ENCODE peak calls at places on chromosome 7, in ten cellular contexts. U is transverse colon, S is sigmoid colon, L is HCT116, M is GM23338, O is H1, A is stomach, T is suprapubic skin, H is prostate gland, Y is HL-60. G is an unnamed sample.

GRCh38 chr7:96315109-96315480 is 6.8 kb downstream of the SLC25A13 start:
- DNase-seq in U (no peak), S (no peak), L (no peak), M (no peak), O (no peak), A (no peak), T (no peak), H (no peak), Y (no peak), G (no peak)

GRCh38 chr7:134405299-134405698 is 53.6 kb downstream of the AKR1B1 start:
- DNase-seq in U (no peak), S (no peak), L (no peak), M (no peak), O (no peak), A (no peak), T (no peak), H (no peak), Y (no peak), G (no peak)

GRCh38 chr7:151721694-151722093 is 155.2 kb downstream of the PRKAG2 start:
- DNase-seq in U (no peak), S (no peak), L (no peak), M (no peak), O (no peak), A (no peak), T (no peak), H (no peak), Y (no peak), G (no peak)

GRCh38 chr7:154441811-154442210 is 389.6 kb downstream of the DPP6 start:
- DNase-seq in U (no peak), S (no peak), L (no peak), M (no peak), O (no peak), A (no peak), T (no peak), H (no peak), Y (no peak), G (no peak)

GRCh38 chr7:129831424-129832058 is 121.2 kb downstream of the UBE2H start:
- DNase-seq in U (no peak), S (no peak), L (peak), M (peak), O (no peak), A (no peak), T (no peak), H (no peak), Y (no peak), G (no peak)

GRCh38 chr7:102446387-102447156 is 13.2 kb downstream of the ORAI2 start:
- DNase-seq in U (peak), S (no peak), L (no peak), M (no peak), O (no peak), A (no peak), T (no peak), H (no peak), Y (no peak), G (no peak)

GRCh38 chr7:16644987-16645592 is 464 bp downstream of the ANKMY2 start:
- DNase-seq in U (peak), S (peak), L (no peak), M (peak), O (no peak), A (peak), T (no peak), H (peak), Y (no peak), G (no peak)

GRCh38 chr7:119482209-119482608 is 790.8 kb upstream of the KCND2 start:
- DNase-seq in U (no peak), S (no peak), L (peak), M (peak), O (peak), A (peak), T (no peak), H (no peak), Y (peak), G (no peak)

GRCh38 chr7:117119192-117119924 is 166.1 kb downstream of the ST7 start:
- DNase-seq in U (peak), S (peak), L (peak), M (peak), O (peak), A (peak), T (peak), H (peak), Y (peak), G (no peak)

GRCh38 chr7:2169923-2170575 is 62.7 kb downstream of the MAD1L1 start:
- DNase-seq in U (no peak), S (no peak), L (no peak), M (no peak), O (no peak), A (no peak), T (no peak), H (peak), Y (no peak), G (no peak)

GRCh38 chr7:111855161-111855841 is 293.0 kb upstream of the IMMP2L start:
- DNase-seq in U (peak), S (no peak), L (peak), M (peak), O (no peak), A (peak), T (no peak), H (peak), Y (peak), G (no peak)

GRCh38 chr7:132546366-132547145 is 29.7 kb downstream of the PLXNA4 start:
- DNase-seq in U (no peak), S (no peak), L (no peak), M (no peak), O (no peak), A (no peak), T (no peak), H (no peak), Y (no peak), G (no peak)

GRCh38 chr7:75914169-75914654 is 743 bp upstream of the POR start:
- DNase-seq in U (peak), S (no peak), L (no peak), M (peak), O (no peak), A (no peak), T (no peak), H (no peak), Y (no peak), G (no peak)

GRCh38 chr7:132433286-132433685 is 143.0 kb downstream of the PLXNA4 start:
- DNase-seq in U (no peak), S (no peak), L (no peak), M (no peak), O (no peak), A (no peak), T (no peak), H (no peak), Y (no peak), G (no peak)

GRCh38 chr7:100475549-100475948 is 3.5 kb downstream of the TSC22D4 start:
- DNase-seq in U (no peak), S (no peak), L (no peak), M (no peak), O (no peak), A (no peak), T (no peak), H (no peak), Y (no peak), G (no peak)

GRCh38 chr7:27453702-27454405 is 208.8 kb downstream of the HIBADH start:
- DNase-seq in U (no peak), S (no peak), L (no peak), M (no peak), O (no peak), A (no peak), T (no peak), H (no peak), Y (no peak), G (no peak)

GRCh38 chr7:159296093-159296681 is 151.5 kb upstream of the VIPR2 start:
- DNase-seq in U (no peak), S (no peak), L (no peak), M (no peak), O (no peak), A (no peak), T (no peak), H (no peak), Y (no peak), G (no peak)

GRCh38 chr7:128352138-128352537 is 8.4 kb upstream of the RBM28 start:
- DNase-seq in U (peak), S (peak), L (no peak), M (peak), O (peak), A (peak), T (no peak), H (no peak), Y (no peak), G (no peak)

GRCh38 chr7:94368371-94368791 is 26.3 kb upstream of the COL1A2 start:
- DNase-seq in U (no peak), S (no peak), L (no peak), M (no peak), O (no peak), A (no peak), T (no peak), H (no peak), Y (no peak), G (no peak)

GRCh38 chr7:102221961-102222360 is 64.7 kb upstream of the SH2B2 start:
- DNase-seq in U (no peak), S (no peak), L (no peak), M (no peak), O (no peak), A (no peak), T (no peak), H (no peak), Y (no peak), G (no peak)

GRCh38 chr7:146659732-146660131 is 543.1 kb downstream of the CNTNAP2 start:
- DNase-seq in U (no peak), S (no peak), L (no peak), M (no peak), O (no peak), A (no peak), T (no peak), H (no peak), Y (no peak), G (no peak)

GRCh38 chr7:47479821-47480575 is 101.9 kb downstream of the TNS3 start:
- DNase-seq in U (peak), S (no peak), L (no peak), M (no peak), O (no peak), A (no peak), T (no peak), H (no peak), Y (no peak), G (no peak)

GRCh38 chr7:69982197-69982596 is 383.9 kb downstream of the AUTS2 start:
- DNase-seq in U (no peak), S (no peak), L (no peak), M (peak), O (no peak), A (no peak), T (no peak), H (no peak), Y (no peak), G (no peak)

GRCh38 chr7:11474902-11475585 is 357.0 kb downstream of the THSD7A start:
- DNase-seq in U (no peak), S (no peak), L (no peak), M (no peak), O (no peak), A (no peak), T (no peak), H (no peak), Y (no peak), G (no peak)

GRCh38 chr7:102896585-102896984 is 16.2 kb upstream of the LRRC17 start:
- DNase-seq in U (no peak), S (no peak), L (no peak), M (no peak), O (no peak), A (no peak), T (no peak), H (no peak), Y (no peak), G (no peak)

GRCh38 chr7:34019431-34019830 is 114.1 kb downstream of the BMPER start:
- DNase-seq in U (no peak), S (no peak), L (no peak), M (no peak), O (no peak), A (no peak), T (no peak), H (no peak), Y (no peak), G (no peak)

GRCh38 chr7:105429746-105430612 is 41.3 kb upstream of the SRPK2 start:
- DNase-seq in U (peak), S (no peak), L (peak), M (peak), O (no peak), A (peak), T (no peak), H (peak), Y (peak), G (no peak)

GRCh38 chr7:8117195-8117594 is 144.8 kb downstream of the ICA1 start:
- DNase-seq in U (no peak), S (no peak), L (no peak), M (no peak), O (no peak), A (no peak), T (no peak), H (no peak), Y (no peak), G (no peak)

GRCh38 chr7:20268832-20269231 is 51.6 kb upstream of the MACC1 start:
- DNase-seq in U (no peak), S (no peak), L (no peak), M (no peak), O (no peak), A (no peak), T (no peak), H (no peak), Y (no peak), G (no peak)

GRCh38 chr7:31782411-31782991 is 95.5 kb downstream of the PPP1R17 start:
- DNase-seq in U (no peak), S (no peak), L (peak), M (peak), O (no peak), A (no peak), T (no peak), H (no peak), Y (peak), G (no peak)

GRCh38 chr7:91609525-91609924 is 271.0 kb downstream of the MTERF1 start:
- DNase-seq in U (no peak), S (no peak), L (no peak), M (no peak), O (no peak), A (no peak), T (no peak), H (no peak), Y (no peak), G (no peak)
- TF ChIP-seq CTCF in U (no peak), S (no peak), L (no peak), M (no peak), O (no peak), A (no peak), T (no peak), H (no peak), Y (no peak), G (no peak)

DNA sequence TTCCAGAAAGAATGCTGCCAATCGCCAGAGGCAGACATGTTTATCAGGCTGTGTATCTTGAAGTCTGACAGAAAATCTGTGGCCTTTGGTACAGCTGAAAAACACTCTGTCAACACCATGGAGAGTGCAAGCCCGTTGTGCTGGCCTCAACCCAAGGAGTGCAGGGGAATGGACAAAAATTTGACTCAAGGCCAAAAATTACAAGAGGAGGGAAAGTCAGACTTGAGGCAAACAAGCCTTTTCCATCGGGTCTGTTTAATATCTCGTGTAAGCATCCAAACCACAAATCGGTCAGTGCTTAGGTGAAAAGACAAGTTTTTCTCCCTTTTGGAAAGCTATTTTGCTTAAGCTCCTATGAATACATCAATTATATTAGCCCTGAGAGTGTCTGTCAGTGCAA is 305.3 kb upstream of the NFE2L3 start:
- DNase-seq in U (peak), S (peak), L (no peak), M (no peak), O (no peak), A (peak), T (no peak), H (peak), Y (no peak), G (no peak)
- TF ChIP-seq POLR2AphosphoS5 in U (peak), S (peak), L (no peak), M (no peak), O (no peak), A (peak), T (no peak), H (peak), Y (no peak), G (no peak)

DNA sequence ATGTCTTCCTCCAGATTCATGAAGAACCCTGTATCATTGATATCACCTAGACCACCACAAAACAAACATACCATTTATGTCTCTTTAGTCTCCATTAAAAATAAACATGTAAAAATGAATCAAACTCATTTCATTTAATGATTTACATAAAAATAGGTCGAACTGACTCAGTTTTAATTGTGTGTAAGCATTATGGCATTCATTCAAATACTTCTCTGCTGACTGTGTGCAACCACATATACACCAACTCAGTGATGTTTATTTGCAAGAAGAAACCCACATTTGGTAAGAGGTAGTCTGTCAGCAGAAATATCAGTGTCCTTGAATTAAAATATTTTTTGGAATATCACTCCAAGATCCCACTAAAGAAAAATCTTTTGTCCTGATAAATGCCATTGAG is 30.5 kb downstream of the ABCB1 start:
- DNase-seq in U (no peak), S (no peak), L (peak), M (no peak), O (no peak), A (no peak), T (no peak), H (no peak), Y (no peak), G (no peak)
- TF ChIP-seq CTCF in U (no peak), S (no peak), L (no peak), M (no peak), O (no peak), A (no peak), T (no peak), H (no peak), Y (no peak), G (no peak)

GRCh38 chr7:107958764-107959526 is 44.0 kb downstream of the LAMB1 start:
- DNase-seq in U (no peak), S (no peak), L (no peak), M (no peak), O (no peak), A (no peak), T (no peak), H (no peak), Y (no peak), G (no peak)

GRCh38 chr7:107959527-107959898 is 43.4 kb downstream of the LAMB1 start:
- DNase-seq in U (no peak), S (no peak), L (no peak), M (peak), O (no peak), A (no peak), T (no peak), H (no peak), Y (no peak), G (no peak)

GRCh38 chr7:107960306-107960705 is 42.7 kb downstream of the LAMB1 start:
- DNase-seq in U (no peak), S (no peak), L (no peak), M (no peak), O (no peak), A (no peak), T (no peak), H (no peak), Y (no peak), G (no peak)

GRCh38 chr7:107962817-107963216 is 40.1 kb downstream of the LAMB1 start:
- DNase-seq in U (no peak), S (no peak), L (no peak), M (no peak), O (no peak), A (no peak), T (no peak), H (no peak), Y (no peak), G (no peak)

DNA sequence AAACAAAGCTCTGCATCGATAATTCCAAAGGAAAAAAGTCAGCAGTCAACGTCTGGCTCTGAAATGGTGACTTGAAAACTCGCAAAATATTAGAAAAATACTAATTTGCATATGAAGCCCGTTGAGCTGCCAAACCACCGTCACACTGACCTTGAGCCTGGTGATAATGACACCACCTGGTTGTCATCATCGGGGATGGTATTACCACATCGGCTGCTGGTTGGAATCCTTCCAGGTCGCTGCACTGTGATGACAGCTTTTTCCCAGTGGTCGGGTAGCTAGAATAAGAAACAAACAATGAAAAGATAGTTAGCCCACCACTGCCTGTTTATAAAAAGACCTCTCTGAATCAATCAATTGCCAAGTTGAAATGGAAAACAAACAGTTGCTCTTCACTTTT is 41.6 kb downstream of the LAMB1 start:
- DNase-seq in U (peak), S (peak), L (no peak), M (no peak), O (no peak), A (no peak), T (no peak), H (no peak), Y (no peak), G (no peak)
- TF ChIP-seq POLR2AphosphoS5 in U (peak), S (peak), L (no peak), M (no peak), O (no peak), A (peak), T (no peak), H (no peak), Y (no peak), G (no peak)

DNA sequence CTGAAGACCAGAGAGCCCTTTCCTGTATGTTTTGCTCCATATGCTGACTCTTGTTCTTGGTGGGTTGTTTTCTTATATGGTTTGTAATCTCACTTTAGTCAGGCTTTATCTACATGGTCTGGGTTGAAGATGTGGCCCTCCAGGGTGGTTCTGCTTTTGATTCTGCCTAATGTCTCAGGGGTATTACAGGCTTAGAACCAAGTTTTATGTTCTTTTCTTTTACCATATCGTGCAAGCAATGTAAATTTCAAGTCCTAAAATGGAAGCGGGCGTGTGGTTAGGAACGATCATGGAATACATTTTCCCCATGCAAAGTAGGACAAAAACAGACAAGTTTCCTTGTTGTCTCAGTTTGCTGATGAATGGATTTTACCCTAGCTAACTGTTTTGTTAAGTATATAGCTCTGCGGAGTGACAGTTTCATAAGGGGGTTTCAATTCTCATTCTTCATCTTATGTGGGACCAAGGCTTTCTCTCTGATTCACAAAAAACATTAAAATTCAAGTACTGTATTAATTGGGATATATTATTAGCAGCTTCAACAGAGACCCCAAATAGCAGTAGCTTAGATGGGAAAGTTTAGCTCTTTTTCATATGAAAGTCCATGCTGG is 58.7 kb downstream of the MTURN start:
- DNase-seq in U (no peak), S (no peak), L (no peak), M (no peak), O (no peak), A (no peak), T (no peak), H (no peak), Y (no peak), G (peak)
- TF ChIP-seq CTCF in U (no peak), S (no peak), L (no peak), M (no peak), O (no peak), A (no peak), T (no peak), H (no peak), Y (no peak), G (no peak)

G was measured in vagina.